ENCODE peak calls at places on chromosomes 6 and 20, in nine cellular contexts. I is A549; R is nephron progenitor cell; C is naive thymus-derived CD8-positive, alpha-beta T cell; F is Calu3; X is aorta; E is effector CD4-positive, alpha-beta T cell; H is B cell; W is NCI-H1105. N is an unnamed sample.

GRCh38 chr6:109187399-109188114 is 92.2 kb downstream of the CEP57L1 start:
- DNase-seq in I (peak; percentile 43), R (peak; percentile 62), C (peak; percentile 54), F (peak; percentile 67), X (no peak), E (peak; percentile 38), H (peak; percentile 41), W (peak; percentile 59), N (peak; percentile 56)

GRCh38 chr20:2507464-2507863 is 1.3 kb downstream of the ZNF343 start:
- DNase-seq in I (no peak), R (no peak), C (no peak), F (no peak), X (no peak), E (no peak), H (no peak), W (no peak), N (no peak)

GRCh38 chr6:92617726-92618125 is 801.6 kb downstream of the EPHA7 start:
- DNase-seq in I (no peak), R (no peak), C (peak; percentile 0), F (no peak), X (no peak), E (no peak), H (no peak), W (no peak), N (no peak)

GRCh38 chr6:108260126-108260808 is 573 bp downstream of the SNX3 start:
- DNase-seq in I (peak; percentile 27), R (peak; percentile 18), C (peak; percentile 5), F (peak; percentile 18), X (no peak), E (peak; percentile 7), H (peak; percentile 64), W (peak; percentile 31), N (peak; percentile 16)

GRCh38 chr6:135179920-135180457 is 1.1 kb upstream of the MYB start:
- DNase-seq in I (no peak), R (no peak), C (no peak), F (no peak), X (no peak), E (no peak), H (no peak), W (no peak), N (no peak)

GRCh38 chr6:29790626-29791025 is 37.0 kb upstream of the HLA-G start:
- DNase-seq in I (no peak), R (no peak), C (no peak), F (peak; percentile 47), X (no peak), E (no peak), H (no peak), W (no peak), N (peak; percentile 85)

GRCh38 chr6:107740496-107741190 is 83.5 kb downstream of the SCML4 start:
- DNase-seq in I (no peak), R (no peak), C (peak; percentile 14), F (no peak), X (no peak), E (no peak), H (no peak), W (no peak), N (no peak)

GRCh38 chr20:32672315-32672981 is 1.3 kb downstream of the C20orf203 start:
- DNase-seq in I (no peak), R (no peak), C (no peak), F (no peak), X (no peak), E (no peak), H (no peak), W (no peak), N (no peak)

GRCh38 chr6:6515691-6516607 is 72.6 kb upstream of the LY86 start:
- DNase-seq in I (no peak), R (no peak), C (peak; percentile 76), F (no peak), X (no peak), E (no peak), H (no peak), W (no peak), N (no peak)

GRCh38 chr6:108107102-108107501 is 32.6 kb upstream of the OSTM1 start:
- DNase-seq in I (no peak), R (no peak), C (no peak), F (no peak), X (no peak), E (no peak), H (no peak), W (no peak), N (no peak)

GRCh38 chr6:134621858-134622257 is 303.9 kb upstream of the SGK1 start:
- DNase-seq in I (no peak), R (no peak), C (no peak), F (no peak), X (no peak), E (no peak), H (no peak), W (no peak), N (no peak)

GRCh38 chr20:33812673-33813462 is 1.7 kb downstream of the CHMP4B start:
- DNase-seq in I (no peak), R (peak; percentile 32), C (no peak), F (peak; percentile 60), X (no peak), E (no peak), H (no peak), W (no peak), N (no peak)

GRCh38 chr6:128121610-128122009 is 220.8 kb upstream of the THEMIS start:
- DNase-seq in I (no peak), R (no peak), C (no peak), F (no peak), X (no peak), E (no peak), H (no peak), W (no peak), N (no peak)

GRCh38 chr6:100453701-100454521 is 10.8 kb downstream of the SIM1 start:
- DNase-seq in I (no peak), R (peak; percentile 71), C (no peak), F (no peak), X (peak; percentile 68), E (no peak), H (no peak), W (no peak), N (no peak)

GRCh38 chr20:51022803-51023616 is at the start of gene KCNG1:
- DNase-seq in I (peak; percentile 73), R (peak; percentile 92), C (no peak), F (peak; percentile 91), X (peak; percentile 86), E (no peak), H (peak; percentile 90), W (peak; percentile 59), N (peak; percentile 49)

GRCh38 chr6:33249732-33250625 is 21.7 kb downstream of the VPS52 start:
- DNase-seq in I (no peak), R (peak; percentile 36), C (peak; percentile 4), F (no peak), X (no peak), E (no peak), H (no peak), W (no peak), N (no peak)

GRCh38 chr6:7785243-7785941 is 59.5 kb downstream of the BMP6 start:
- DNase-seq in I (no peak), R (no peak), C (no peak), F (no peak), X (no peak), E (no peak), H (no peak), W (no peak), N (no peak)

GRCh38 chr20:48619126-48620101 is 208.4 kb downstream of the PREX1 start:
- DNase-seq in I (no peak), R (no peak), C (no peak), F (no peak), X (peak; percentile 77), E (no peak), H (no peak), W (peak; percentile 24), N (no peak)

GRCh38 chr6:101391772-101392560 is 1.5 kb upstream of the GRIK2 start:
- DNase-seq in I (no peak), R (peak; percentile 46), C (no peak), F (no peak), X (no peak), E (no peak), H (no peak), W (no peak), N (no peak)

GRCh38 chr6:13384966-13385365 is 56.6 kb upstream of the TBC1D7 start:
- DNase-seq in I (no peak), R (no peak), C (no peak), F (no peak), X (no peak), E (no peak), H (no peak), W (no peak), N (no peak)

GRCh38 chr6:6631053-6631452 is 42.5 kb downstream of the LY86 start:
- DNase-seq in I (no peak), R (no peak), C (no peak), F (no peak), X (no peak), E (no peak), H (no peak), W (no peak), N (no peak)